ENCODE peak calls at places on chromosomes 3 and 15, in seven cellular contexts. T, L, S, K, C, E and H are unnamed samples. For H3K9me3, the result is how much of the 10 kb centered on the place peaks cover.

GRCh38 chr3:145017959-145018358 is 1046.3 kb downstream of the DIPK2A start:
- DNase-seq in T (peak), C (peak), L (no peak), K (no peak), S (no peak), E (peak), H (no peak)

GRCh38 chr15:77487479-77487861 is 66.8 kb downstream of the HMG20A start:
- DNase-seq in E (no peak), L (no peak), T (no peak), S (no peak), C (no peak), K (no peak), H (no peak)

GRCh38 chr15:69921626-69922624 is 175.8 kb downstream of the TLE3 start:
- DNase-seq in E (no peak), S (no peak), L (no peak), C (no peak), T (no peak), K (no peak), H (no peak)

GRCh38 chr3:197468866-197469382 is 86.8 kb downstream of the BDH1 start:
- DNase-seq in K (no peak), S (no peak), E (no peak), C (peak), T (peak), L (no peak), H (no peak)

GRCh38 chr15:74994236-74994635 is 1.1 kb upstream of the SCAMP5 start:
- DNase-seq in L (no peak), E (no peak), K (no peak), C (no peak), T (no peak), S (no peak), H (no peak)

GRCh38 chr3:129034650-129035049 is 25.9 kb upstream of the GP9 start:
- DNase-seq in C (no peak), L (no peak), K (no peak), E (no peak), T (no peak), S (no peak), H (no peak)

GRCh38 chr3:138114988-138115971 is at the start of gene DZIP1L:
- DNase-seq in K (peak), S (peak), L (peak), E (peak), T (peak), C (peak), H (no peak)

GRCh38 chr3:64306745-64307144 is 81.5 kb upstream of the PRICKLE2 start:
- DNase-seq in L (no peak), E (no peak), K (no peak), C (no peak), S (no peak), T (no peak), H (no peak)

GRCh38 chr15:65189102-65189740 is 4.1 kb upstream of the CLPX start:
- DNase-seq in L (no peak), S (no peak), E (peak), C (peak), K (peak), T (peak), H (no peak)

GRCh38 chr15:33580526-33580925 is 269.8 kb downstream of the RYR3 start:
- DNase-seq in E (peak), T (no peak), K (no peak), L (no peak), C (peak), S (no peak), H (no peak)

GRCh38 chr3:188417329-188417728 is 263.4 kb downstream of the LPP start:
- DNase-seq in K (no peak), T (no peak), S (no peak), L (no peak), C (no peak), E (no peak), H (no peak)

GRCh38 chr3:128426128-128426921 is 40.4 kb downstream of the DNAJB8 start:
- DNase-seq in T (no peak), K (peak), S (no peak), L (no peak), E (peak), C (no peak), H (peak)

DNA sequence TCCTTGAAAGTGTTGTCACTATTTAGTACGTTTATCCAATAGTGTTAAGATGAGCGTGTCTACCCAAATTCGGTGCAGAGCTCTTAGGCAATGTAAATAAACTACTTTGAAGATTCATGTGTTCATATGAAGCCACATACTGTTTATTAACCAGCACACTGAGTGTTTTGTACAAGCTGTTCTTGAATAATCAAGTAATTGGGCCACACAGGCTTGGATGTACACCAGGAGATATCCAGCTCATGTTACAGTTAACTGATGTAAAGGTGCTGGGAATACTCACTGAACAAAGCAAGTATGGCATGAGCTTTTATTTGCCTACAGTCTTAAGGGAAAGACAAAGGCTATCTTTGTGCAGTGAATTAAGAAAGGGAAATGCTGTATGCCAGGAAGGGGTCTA is 632 bp upstream of the DHX36 start:
- DNase-seq in S (no peak), T (no peak), L (no peak), K (no peak), C (peak), E (no peak), H (no peak)
- H3K9me3 ChIP-seq in S (under half), T (under half), L (under half), K (under half), C (under half), E (under half), H (under half)

GRCh38 chr3:187130346-187131066 is 8.8 kb downstream of the RPL39L start:
- DNase-seq in K (peak), L (no peak), S (no peak), C (peak), E (peak), T (peak), H (no peak)

GRCh38 chr3:187136936-187137335 is 2.4 kb downstream of the RPL39L start:
- DNase-seq in L (no peak), K (no peak), T (peak), C (peak), S (no peak), E (peak), H (no peak)

GRCh38 chr3:187136347-187136746 is 2.9 kb downstream of the RPL39L start:
- DNase-seq in T (no peak), C (no peak), L (no peak), S (no peak), K (no peak), E (no peak), H (no peak)

GRCh38 chr3:187132666-187133065 is 6.6 kb downstream of the RPL39L start:
- DNase-seq in S (no peak), K (no peak), T (no peak), L (no peak), E (no peak), C (no peak), H (no peak)

GRCh38 chr3:187131981-187132380 is 7.3 kb downstream of the RPL39L start:
- DNase-seq in S (no peak), T (peak), K (no peak), L (no peak), E (peak), C (no peak), H (no peak)
- H3K9me3 ChIP-seq in S (under half), T (under half), K (under half), L (under half), E (under half), C (under half), H (under half)

GRCh38 chr3:324423-324822 is 127.9 kb downstream of the CHL1 start:
- DNase-seq in K (no peak), L (no peak), E (no peak), T (no peak), S (no peak), C (no peak), H (no peak)
- H3K9me3 ChIP-seq in K (under half), L (under half), E (under half), T (under half), S (under half), C (under half), H (under half)

GRCh38 chr3:110946810-110947209 is 124.8 kb upstream of the NECTIN3 start:
- DNase-seq in L (no peak), S (no peak), C (no peak), K (no peak), T (no peak), E (no peak), H (no peak)

GRCh38 chr3:110940074-110940473 is 131.5 kb upstream of the NECTIN3 start:
- DNase-seq in E (no peak), L (no peak), S (no peak), C (no peak), T (no peak), K (no peak), H (no peak)

GRCh38 chr3:110944782-110945181 is 126.8 kb upstream of the NECTIN3 start:
- DNase-seq in E (no peak), K (no peak), T (no peak), S (no peak), L (no peak), C (no peak), H (no peak)
- H3K9me3 ChIP-seq in E (under half), K (under half), T (under half), S (under half), L (half or more), C (under half), H (under half)

DNA sequence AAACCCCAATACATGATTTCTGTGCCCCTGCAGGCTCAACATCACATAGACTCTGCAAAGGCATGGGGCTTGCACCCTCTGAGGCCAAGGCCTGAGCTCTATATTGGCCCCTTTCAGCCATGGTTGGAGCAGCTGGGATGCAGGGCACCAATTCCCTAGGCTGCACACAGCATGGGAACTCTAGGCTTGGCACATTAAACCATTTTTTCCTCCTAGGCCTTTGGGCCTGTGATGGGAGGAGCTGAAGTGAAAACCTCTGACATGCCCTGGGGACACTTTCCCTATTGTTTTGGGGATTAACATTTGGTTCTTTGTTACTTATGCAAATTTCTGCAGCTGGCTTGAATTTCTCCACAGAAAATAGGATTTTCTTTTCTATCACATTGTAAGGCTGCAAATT is 1629.5 kb downstream of the OTOL1 start:
- DNase-seq in K (no peak), C (no peak), S (no peak), L (no peak), T (no peak), E (no peak), H (no peak)
- H3K9me3 ChIP-seq in K (under half), C (under half), S (under half), L (under half), T (under half), E (under half), H (under half)

GRCh38 chr15:98154863-98155262 is 194.4 kb downstream of the ARRDC4 start:
- DNase-seq in L (no peak), K (peak), E (peak), S (no peak), C (peak), T (peak), H (no peak)
- H3K9me3 ChIP-seq in L (under half), K (under half), E (under half), S (under half), C (under half), T (under half), H (under half)

GRCh38 chr15:98051734-98052133 is 91.2 kb downstream of the ARRDC4 start:
- DNase-seq in E (no peak), K (no peak), T (no peak), L (no peak), C (no peak), S (no peak), H (no peak)

GRCh38 chr15:98062869-98063268 is 102.4 kb downstream of the ARRDC4 start:
- DNase-seq in E (no peak), K (no peak), C (no peak), T (no peak), S (no peak), L (no peak), H (no peak)

GRCh38 chr15:98063311-98063710 is 102.8 kb downstream of the ARRDC4 start:
- DNase-seq in C (peak), T (no peak), K (no peak), L (no peak), S (no peak), E (no peak), H (no peak)

DNA sequence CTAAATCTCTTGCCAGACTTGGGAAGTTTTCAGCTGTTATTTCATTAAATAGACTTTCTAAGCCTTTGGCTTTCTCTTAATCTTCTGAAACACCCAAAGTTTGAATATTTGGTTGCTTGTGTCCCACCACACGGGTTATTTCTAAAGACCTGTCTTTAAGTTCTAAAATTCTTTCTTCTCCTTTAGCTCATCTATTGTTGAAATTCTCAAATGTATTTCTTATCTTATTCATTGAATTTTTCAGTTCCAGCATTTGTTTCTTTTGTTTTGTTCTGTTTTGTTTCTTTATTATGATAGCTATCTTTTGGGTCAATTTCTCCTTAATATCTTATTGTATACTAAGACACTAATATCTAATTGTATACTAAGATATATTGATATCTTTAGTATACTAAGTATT is 97.0 kb downstream of the ARRDC4 start:
- DNase-seq in K (no peak), T (no peak), C (no peak), L (no peak), E (no peak), S (no peak), H (no peak)
- H3K9me3 ChIP-seq in K (under half), T (under half), C (under half), L (under half), E (under half), S (under half), H (under half)

DNA sequence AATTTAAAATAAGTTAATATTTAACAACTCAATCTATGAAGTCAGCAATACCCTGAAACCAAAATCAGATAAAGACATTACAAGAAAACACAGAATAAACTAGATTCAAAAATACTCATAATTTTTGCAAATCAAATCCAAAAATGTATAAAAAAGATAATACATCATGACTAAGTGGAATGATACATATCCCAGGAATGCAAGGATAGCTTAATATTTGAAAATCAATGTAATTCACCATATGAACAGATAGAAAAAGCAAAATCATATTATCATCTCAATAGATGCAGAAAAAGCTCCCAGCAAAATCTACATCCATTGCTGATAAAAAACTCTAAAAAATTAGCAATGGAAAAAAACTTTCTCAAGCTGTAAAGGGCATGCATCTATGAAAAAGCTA is 70.5 kb downstream of the SETMAR start:
- DNase-seq in L (no peak), K (no peak), E (no peak), S (no peak), T (no peak), C (no peak), H (no peak)
- H3K9me3 ChIP-seq in L (under half), K (under half), E (under half), S (under half), T (under half), C (under half), H (under half)

GRCh38 chr3:76565496-76566210 is 474.2 kb upstream of the ROBO2 start:
- DNase-seq in K (no peak), L (peak), C (no peak), S (no peak), E (no peak), T (no peak), H (no peak)
- H3K9me3 ChIP-seq in K (under half), L (under half), C (under half), S (under half), E (under half), T (under half), H (under half)